ENCODE peak calls at places on chromosomes 16 and 17, in eight cellular contexts. G is tibial nerve; L is heart right ventricle; W is BE2C; F is CD8-positive, alpha-beta memory T cell; T is hepatocyte; I is astrocyte; Y is psoas muscle. M is an unnamed sample. For H3K27me3 and H3K9me3, the result is how much of the 10 kb centered on the place peaks cover.

GRCh38 chr17:74513987-74514631 is 17.2 kb downstream of the CD300LB start:
- DNase-seq in G (peak), W (peak), L (no peak), Y (no peak), F (peak), I (peak), T (peak), M (peak)

GRCh38 chr16:30778549-30779244 is 8.3 kb downstream of the ZNF629 start:
- DNase-seq in I (no peak), L (no peak), W (no peak), Y (peak), T (no peak), G (peak), F (no peak), M (no peak)

GRCh38 chr16:53041196-53041977 is 11.3 kb downstream of the CHD9NB start:
- DNase-seq in L (peak), G (peak), I (no peak), W (peak), T (peak), F (no peak), Y (peak), M (no peak)

GRCh38 chr16:31458073-31458834 is 1.0 kb upstream of the ARMC5 start:
- DNase-seq in I (peak), T (peak), G (no peak), L (peak), W (peak), F (peak), Y (peak), M (peak)

GRCh38 chr17:69047368-69048263 is 13.1 kb downstream of the ABCA9 start:
- DNase-seq in T (peak), L (peak), Y (peak), I (peak), F (no peak), W (no peak), G (peak), M (peak)

GRCh38 chr16:47463771-47464624 is 2.9 kb downstream of the PHKB start:
- DNase-seq in L (no peak), W (peak), T (no peak), G (no peak), Y (no peak), F (no peak), I (no peak), M (no peak)

GRCh38 chr17:1315891-1316403 is 36.5 kb downstream of the TRARG1 start:
- DNase-seq in L (peak), T (no peak), F (no peak), Y (peak), G (no peak), W (no peak), I (no peak), M (no peak)

GRCh38 chr17:33944412-33944811 is 310.7 kb upstream of the CCL2 start:
- DNase-seq in F (no peak), G (no peak), Y (no peak), L (no peak), I (no peak), T (no peak), W (no peak), M (no peak)

GRCh38 chr16:75231570-75231969 is 12.8 kb downstream of the CTRB1 start:
- DNase-seq in G (no peak), F (no peak), I (no peak), W (no peak), Y (no peak), T (no peak), L (no peak), M (no peak)

GRCh38 chr17:68172461-68172954 is 75.3 kb upstream of the AMZ2 start:
- DNase-seq in I (peak), F (peak), G (peak), T (peak), W (peak), L (peak), Y (peak), M (no peak)

GRCh38 chr16:19835989-19836421 is 48.6 kb downstream of the GPRC5B start:
- DNase-seq in I (peak), W (no peak), Y (no peak), G (no peak), T (no peak), F (no peak), L (no peak), M (no peak)
- H3K4me3 ChIP-seq in I (no peak), W (no peak), Y (no peak), G (no peak), T (no peak), F (no peak), L (no peak), M (no peak)

GRCh38 chr16:2470603-2471015 is 488 bp upstream of the NTN3 start:
- DNase-seq in L (no peak), F (no peak), W (no peak), G (no peak), Y (no peak), T (no peak), I (no peak), M (no peak)

GRCh38 chr16:2469399-2470233 is 1.5 kb upstream of the NTN3 start:
- DNase-seq in G (no peak), I (no peak), Y (no peak), T (no peak), W (no peak), F (no peak), L (no peak), M (no peak)

GRCh38 chr16:2468725-2469398 is 2.2 kb upstream of the NTN3 start:
- DNase-seq in L (no peak), Y (no peak), T (no peak), W (peak), G (no peak), I (no peak), F (no peak), M (no peak)

GRCh38 chr16:2471016-2471652 is at the start of gene NTN3:
- DNase-seq in T (peak), L (no peak), W (peak), I (no peak), Y (no peak), G (no peak), F (no peak), M (no peak)

DNA sequence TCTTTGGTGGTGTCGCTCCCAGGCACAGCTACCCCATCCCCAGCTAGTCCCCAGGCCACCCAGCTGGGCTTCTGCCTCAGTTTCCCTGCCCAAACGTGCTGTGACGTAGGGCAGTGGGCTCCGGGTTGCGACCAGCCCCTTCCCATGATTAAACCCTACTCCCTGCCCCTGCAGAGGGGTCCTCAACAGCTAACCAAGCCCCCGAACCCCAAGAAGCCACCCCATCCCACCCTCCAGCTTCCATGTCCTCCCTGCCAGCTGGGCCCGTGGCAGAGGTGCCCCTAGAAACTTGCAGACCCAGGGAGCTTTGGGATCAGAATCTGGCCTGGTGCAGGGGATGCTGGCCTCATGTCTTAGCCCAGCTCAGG is 879 bp upstream of the NTN3 start:
- DNase-seq in I (no peak), G (no peak), T (no peak), Y (no peak), L (no peak), W (no peak), F (no peak), M (no peak)
- H3K27me3 ChIP-seq in I (under half), G (half or more), T (under half), Y (under half), L (under half), W (under half), F (under half), M (under half)

GRCh38 chr16:35573407-35573806 is 2114.0 kb downstream of the TP53TG3F start:
- DNase-seq in W (no peak), G (no peak), L (no peak), I (no peak), T (no peak), Y (no peak), F (no peak), M (no peak)

GRCh38 chr16:35572186-35572585 is 2112.8 kb downstream of the TP53TG3F start:
- DNase-seq in W (no peak), G (no peak), T (no peak), I (no peak), Y (no peak), L (no peak), F (no peak), M (no peak)

GRCh38 chr16:35574454-35575431 is 2115.3 kb downstream of the TP53TG3F start:
- DNase-seq in W (no peak), Y (no peak), L (no peak), I (no peak), T (no peak), F (no peak), G (no peak), M (no peak)

GRCh38 chr16:35575432-35575821 is 2116.0 kb downstream of the TP53TG3F start:
- DNase-seq in Y (no peak), I (no peak), W (no peak), L (no peak), G (no peak), F (no peak), T (no peak), M (no peak)

DNA sequence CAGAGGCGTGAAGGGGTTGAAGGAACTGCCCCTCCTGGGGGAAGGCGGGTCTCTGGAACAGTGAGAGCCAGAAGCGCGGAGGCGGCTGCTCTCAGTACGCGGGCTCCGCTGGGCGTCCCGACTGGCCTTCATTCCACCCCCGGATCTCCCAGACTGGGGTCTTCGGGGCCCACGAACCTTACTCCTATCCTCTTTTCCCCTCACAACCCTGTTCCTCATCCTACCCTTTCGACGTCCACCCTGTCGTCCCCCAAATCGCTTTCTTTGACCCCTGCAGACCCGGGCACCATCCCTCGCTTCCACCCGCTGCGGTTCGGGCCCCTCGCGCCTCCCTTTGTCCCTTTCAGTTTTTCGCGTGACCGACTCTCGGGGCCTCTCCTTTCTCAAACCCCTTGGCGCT is 2114.6 kb downstream of the TP53TG3F start:
- DNase-seq in F (no peak), T (no peak), G (no peak), Y (no peak), L (no peak), W (no peak), I (no peak), M (no peak)
- H3K9me3 ChIP-seq in F (under half), T (under half), G (under half), Y (under half), L (under half), W (under half), I (under half), M (under half)

GRCh38 chr17:49578963-49579500 is 3.4 kb downstream of the NXPH3 start:
- DNase-seq in L (no peak), I (no peak), F (no peak), W (no peak), Y (peak), T (no peak), G (no peak), M (no peak)

GRCh38 chr17:49576906-49577650 is 1.4 kb downstream of the NXPH3 start:
- DNase-seq in G (no peak), F (no peak), T (peak), Y (no peak), W (no peak), I (no peak), L (no peak), M (no peak)

GRCh38 chr17:49577651-49577935 is 1.9 kb downstream of the NXPH3 start:
- DNase-seq in G (no peak), L (no peak), Y (no peak), W (no peak), T (no peak), F (no peak), I (no peak), M (no peak)

GRCh38 chr17:49579522-49579921 is 3.9 kb downstream of the NXPH3 start:
- DNase-seq in G (no peak), I (no peak), W (no peak), L (no peak), T (no peak), F (no peak), Y (peak), M (no peak)

DNA sequence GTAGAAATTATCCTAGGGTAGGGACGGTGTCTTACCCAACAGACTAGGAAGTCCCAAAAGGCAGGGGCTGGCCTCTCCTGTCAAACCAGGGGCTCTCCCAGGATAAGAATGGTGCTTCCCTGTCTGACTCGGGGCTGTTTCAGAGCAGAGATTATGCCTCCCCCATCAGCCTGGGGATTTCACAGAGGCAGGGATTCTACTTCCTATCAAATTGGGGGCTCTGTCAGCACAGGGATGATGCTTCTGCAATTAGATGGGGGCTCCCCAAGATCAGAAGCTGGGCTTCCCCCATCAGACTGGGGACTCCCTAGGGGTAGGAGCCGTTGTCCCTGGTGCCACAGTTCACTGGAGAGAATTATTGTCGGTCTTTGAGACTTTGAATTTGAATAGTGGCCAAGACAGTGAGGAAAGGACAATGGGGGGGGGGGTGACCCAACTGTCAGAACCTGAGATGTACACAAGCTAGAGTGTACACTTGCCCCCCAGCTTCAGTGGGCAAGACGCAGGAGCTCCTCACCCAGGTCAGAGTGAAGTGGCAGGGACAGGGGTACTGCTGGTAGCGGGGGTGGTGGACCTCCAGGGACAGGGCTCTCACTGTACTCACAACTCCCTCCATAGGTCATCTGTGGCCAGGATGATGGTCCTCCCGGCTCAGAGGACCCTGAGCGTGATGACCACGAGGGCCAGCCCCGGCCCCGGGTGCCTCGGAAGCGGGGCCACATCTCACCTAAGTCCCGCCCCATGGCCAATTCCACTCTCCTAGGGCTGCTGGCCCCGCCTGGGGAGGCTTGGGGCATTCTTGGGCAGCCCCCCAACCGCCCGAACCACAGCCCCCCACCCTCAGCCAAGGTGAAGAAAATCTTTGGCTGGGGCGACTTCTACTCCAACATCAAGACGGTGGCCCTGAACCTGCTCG is 2.6 kb downstream of the NXPH3 start:
- DNase-seq in Y (peak), T (no peak), G (no peak), L (no peak), W (no peak), I (no peak), F (no peak), M (no peak)
- H3K4me3 ChIP-seq in Y (no peak), T (no peak), G (no peak), L (no peak), W (no peak), I (no peak), F (no peak), M (no peak)

DNA sequence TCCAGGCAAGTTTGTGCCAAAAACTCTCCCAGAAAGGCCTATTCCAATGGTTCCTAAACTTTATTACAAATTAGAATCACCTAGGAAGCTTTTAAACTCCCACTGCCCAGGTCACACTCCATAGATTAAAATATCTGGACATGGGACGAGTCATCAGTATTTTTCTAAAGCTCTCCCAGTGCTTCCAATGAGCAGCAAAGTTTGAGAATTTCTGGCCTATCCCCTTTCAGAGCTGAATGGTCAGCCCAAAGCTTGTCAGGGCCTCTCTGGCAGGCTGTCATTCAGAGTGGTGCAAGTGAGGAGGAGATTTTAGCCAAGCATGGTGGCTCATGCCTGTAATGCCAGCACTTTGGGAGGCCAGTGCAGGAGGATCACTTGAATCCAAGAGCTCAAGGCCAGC is 2.4 kb downstream of the BCL6B start:
- DNase-seq in G (no peak), T (no peak), F (no peak), I (no peak), L (no peak), W (no peak), Y (no peak), M (no peak)
- H3K27me3 ChIP-seq in G (under half), T (under half), F (under half), I (under half), L (under half), W (under half), Y (under half), M (under half)

DNA sequence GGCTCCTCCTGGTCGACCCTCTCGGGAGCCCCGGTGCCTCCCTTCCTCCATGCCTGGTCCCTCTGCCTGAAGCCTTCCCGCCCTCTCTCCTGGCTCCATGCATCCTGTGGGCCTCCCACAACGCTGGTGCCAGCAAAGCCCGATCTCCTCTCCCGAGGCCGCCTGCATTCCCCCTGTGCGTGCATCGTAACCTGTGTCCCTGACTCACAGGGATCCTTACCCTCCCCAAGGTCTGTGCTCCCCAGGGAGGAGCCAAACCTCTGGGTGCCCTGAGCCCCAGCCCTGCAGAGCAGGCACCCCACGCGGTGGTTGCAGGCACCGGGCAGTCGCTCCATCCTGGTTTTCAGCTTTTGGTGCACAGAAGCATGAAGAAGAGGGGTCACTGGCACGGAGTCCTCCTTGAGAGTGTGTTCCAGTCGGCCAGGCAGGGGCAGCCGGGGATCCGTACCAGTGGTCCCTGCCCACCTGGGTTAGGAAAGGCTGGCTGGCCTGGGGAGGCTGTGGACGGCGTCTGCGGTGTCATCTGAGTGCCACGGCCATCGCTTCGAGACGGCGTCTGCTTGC is 1.8 kb upstream of the ENPP7 start:
- DNase-seq in F (no peak), Y (no peak), G (no peak), T (no peak), I (no peak), W (no peak), L (no peak), M (no peak)
- H3K9me3 ChIP-seq in F (under half), Y (under half), G (under half), T (under half), I (under half), W (under half), L (under half), M (under half)

GRCh38 chr16:401468-402348 is at the start of gene DECR2:
- DNase-seq in G (peak), L (peak), W (peak), F (peak), I (peak), Y (peak), T (peak), M (peak)
- H3K4me3 ChIP-seq in G (peak), L (peak), W (peak), F (peak), I (peak), Y (peak), T (peak), M (peak)